ENCODE peak calls at places on chromosomes 5 and 9, in nine cellular contexts. E is Calu3, I is endothelial cell, F is PC-3, D is HT1080, C is nephron progenitor cell, U is putamen, M is HTR-8/SVneo, R is GM04504. A is an unnamed sample.

GRCh38 chr5:32201140-32201539 is 27.0 kb upstream of the GOLPH3 start:
- DNase-seq in F (no peak), E (no peak), D (no peak), C (no peak), M (no peak), R (no peak), U (no peak), I (no peak), A (peak)

GRCh38 chr9:134959971-134960310 is 42.2 kb upstream of the FCN1 start:
- DNase-seq in I (no peak), E (no peak), D (no peak), C (no peak), U (no peak), R (no peak), M (no peak), F (no peak), A (no peak)

GRCh38 chr5:69416180-69416579 is 1.3 kb downstream of the MARVELD2 start:
- DNase-seq in U (no peak), E (no peak), I (no peak), F (no peak), M (no peak), R (no peak), C (no peak), D (no peak), A (no peak)

GRCh38 chr5:149636191-149636860 is 55.0 kb downstream of the ARHGEF37 start:
- DNase-seq in C (no peak), U (no peak), F (no peak), R (no peak), D (no peak), E (no peak), I (no peak), M (no peak), A (no peak)

GRCh38 chr5:73641811-73642210 is 15.8 kb downstream of the ARHGEF28 start:
- DNase-seq in F (no peak), D (no peak), R (no peak), C (no peak), U (no peak), E (no peak), I (no peak), M (no peak), A (no peak)

GRCh38 chr9:94798201-94798600 is 71.7 kb downstream of the AOPEP start:
- DNase-seq in C (no peak), U (no peak), E (no peak), F (no peak), M (no peak), I (no peak), D (no peak), R (no peak), A (no peak)

GRCh38 chr9:35577486-35577885 is 27.6 kb upstream of the TESK1 start:
- DNase-seq in F (no peak), I (no peak), M (no peak), C (no peak), U (no peak), E (no peak), R (no peak), D (peak), A (no peak)

GRCh38 chr5:80967500-80968181 is 7.5 kb downstream of the RASGRF2 start:
- DNase-seq in U (no peak), F (peak), I (no peak), C (no peak), D (peak), R (peak), E (peak), M (peak), A (peak)

GRCh38 chr5:135891280-135891679 is 4.4 kb downstream of the IL9 start:
- DNase-seq in E (no peak), C (no peak), D (no peak), R (no peak), U (no peak), F (no peak), M (no peak), I (no peak), A (no peak)

GRCh38 chr5:122788996-122789395 is 14.1 kb downstream of the SNX2 start:
- DNase-seq in R (no peak), C (no peak), I (no peak), U (no peak), M (no peak), F (no peak), D (no peak), E (no peak), A (no peak)

GRCh38 chr5:149644629-149645028 is 63.3 kb downstream of the ARHGEF37 start:
- DNase-seq in E (no peak), D (no peak), I (no peak), F (no peak), U (no peak), C (no peak), M (no peak), R (no peak), A (no peak)

GRCh38 chr9:134346151-134346550 is 19.9 kb downstream of the RXRA start:
- DNase-seq in C (no peak), R (no peak), I (no peak), U (no peak), D (no peak), M (no peak), F (no peak), E (no peak), A (no peak)

GRCh38 chr9:134779640-134780039 is 101.0 kb upstream of the FCN2 start:
- DNase-seq in C (no peak), D (no peak), E (no peak), U (no peak), F (no peak), R (no peak), M (no peak), I (no peak), A (no peak)

A was measured in HepG2.